ENCODE peak calls at places on chromosome 2, in ten cellular contexts. H is colonic mucosa, Y is endothelial cell, B is left ventricle myocardium inferior, K is uterus, O is prostate gland, T is heart left ventricle, U is testis, C is ovary, P is cardiac muscle cell. M is an unnamed sample.

GRCh38 chr2:168336786-168337388 is 89.5 kb upstream of the STK39 start:
- DNase-seq in H (peak; percentile 77), Y (no peak), B (no peak), K (no peak), O (peak; percentile 56), T (peak; percentile 29), U (peak; percentile 46), C (peak; percentile 21), P (no peak), M (no peak)

GRCh38 chr2:163428187-163428586 is 307.6 kb downstream of the FIGN start:
- DNase-seq in H (no peak), Y (no peak), B (no peak), K (no peak), O (no peak), T (no peak), U (no peak), C (no peak), P (no peak), M (no peak)

GRCh38 chr2:122866095-122866494 is 1110.6 kb downstream of the TSN start:
- DNase-seq in H (no peak), Y (no peak), B (no peak), K (no peak), O (no peak), T (no peak), U (no peak), C (no peak), P (no peak), M (no peak)

GRCh38 chr2:184554736-184555135 is 43.6 kb upstream of the ZNF804A start:
- DNase-seq in H (no peak), Y (no peak), B (no peak), K (no peak), O (no peak), T (no peak), U (no peak), C (no peak), P (no peak), M (no peak)

GRCh38 chr2:169895294-169895985 is 68.2 kb downstream of the UBR3 start:
- DNase-seq in H (no peak), Y (no peak), B (no peak), K (no peak), O (no peak), T (no peak), U (no peak), C (no peak), P (peak; percentile 39), M (no peak)

GRCh38 chr2:65129276-65129612 is 662 bp downstream of the RAB1A start:
- DNase-seq in H (peak; percentile 45), Y (no peak), B (no peak), K (no peak), O (no peak), T (no peak), U (peak; percentile 67), C (no peak), P (no peak), M (no peak)

GRCh38 chr2:161085041-161085598 is 75.1 kb upstream of the TANK start:
- DNase-seq in H (no peak), Y (no peak), B (no peak), K (no peak), O (no peak), T (no peak), U (no peak), C (no peak), P (no peak), M (no peak)

GRCh38 chr2:52676056-52676455 is 1091.5 kb upstream of the CHAC2 start:
- DNase-seq in H (no peak), Y (no peak), B (no peak), K (no peak), O (no peak), T (no peak), U (no peak), C (no peak), P (no peak), M (no peak)

GRCh38 chr2:217691920-217692666 is 310.7 kb downstream of the TNS1 start:
- DNase-seq in H (no peak), Y (no peak), B (peak; percentile 33), K (no peak), O (no peak), T (peak; percentile 50), U (peak; percentile 56), C (no peak), P (peak; percentile 25), M (no peak)

GRCh38 chr2:45668509-45668908 is 17.0 kb downstream of the PRKCE start:
- DNase-seq in H (no peak), Y (no peak), B (no peak), K (no peak), O (no peak), T (no peak), U (no peak), C (no peak), P (no peak), M (no peak)

DNA sequence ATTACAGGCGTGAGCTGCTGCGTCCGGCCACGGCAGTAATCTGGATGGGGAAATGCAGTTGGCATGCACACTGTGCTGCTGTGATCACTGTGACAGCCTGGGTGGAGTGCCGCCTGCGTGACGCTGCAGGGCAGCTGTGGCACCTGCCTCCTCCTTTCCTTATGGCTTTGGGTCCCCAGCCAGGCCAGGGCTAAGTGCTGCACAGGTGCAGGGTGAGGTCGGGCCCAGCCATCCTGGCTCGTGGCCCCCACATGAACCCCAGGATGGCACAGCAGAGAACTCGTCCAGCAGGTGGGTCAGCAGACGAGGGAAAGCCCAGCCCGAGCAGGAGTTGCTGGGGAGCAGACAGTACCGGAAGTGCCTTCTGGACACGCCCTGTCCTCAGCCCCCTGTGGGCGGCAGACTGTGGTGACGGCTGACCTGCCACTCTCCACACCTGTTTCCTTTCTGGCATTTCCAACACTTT is 17.1 kb downstream of the HS1BP3 start:
- DNase-seq in H (peak; percentile 74), Y (no peak), B (peak; percentile 36), K (no peak), O (peak; percentile 75), T (no peak), U (no peak), C (peak; percentile 36), P (no peak), M (no peak)
- TF ChIP-seq CTCF in H (peak; percentile 18), Y (peak; percentile 14), B (no peak), K (no peak), O (peak; percentile 49), T (no peak), U (no peak), C (no peak), P (no peak), M (no peak)

GRCh38 chr2:32627901-32628645 is at the start of gene TTC27:
- DNase-seq in H (peak; percentile 99), Y (peak; percentile 89), B (peak; percentile 95), K (peak; percentile 94), O (peak; percentile 95), T (peak; percentile 97), U (peak; percentile 98), C (peak; percentile 95), P (peak; percentile 97), M (peak; percentile 91)
- TF ChIP-seq CTCF in H (no peak), Y (peak; percentile 39), B (no peak), K (no peak), O (peak; percentile 38), T (no peak), U (peak; percentile 13), C (no peak), P (no peak), M (no peak)

GRCh38 chr2:238308177-238308576 is 12.1 kb upstream of the TRAF3IP1 start:
- DNase-seq in H (no peak), Y (no peak), B (no peak), K (no peak), O (no peak), T (no peak), U (no peak), C (no peak), P (no peak), M (no peak)
- TF ChIP-seq CTCF in H (no peak), Y (no peak), B (peak; percentile 40), K (no peak), O (no peak), T (peak; percentile 8), U (no peak), C (no peak), P (no peak), M (peak; percentile 32)

GRCh38 chr2:158756976-158757375 is 38.1 kb upstream of the DAPL1 start:
- DNase-seq in H (no peak), Y (no peak), B (no peak), K (no peak), O (no peak), T (no peak), U (no peak), C (no peak), P (no peak), M (no peak)

GRCh38 chr2:158756331-158756730 is 38.8 kb upstream of the DAPL1 start:
- DNase-seq in H (no peak), Y (no peak), B (no peak), K (no peak), O (no peak), T (no peak), U (no peak), C (no peak), P (no peak), M (no peak)

GRCh38 chr2:158754303-158754611 is 40.9 kb upstream of the DAPL1 start:
- DNase-seq in H (no peak), Y (no peak), B (no peak), K (no peak), O (no peak), T (no peak), U (no peak), C (no peak), P (no peak), M (no peak)

GRCh38 chr2:158755310-158755709 is 39.8 kb upstream of the DAPL1 start:
- DNase-seq in H (no peak), Y (no peak), B (no peak), K (no peak), O (no peak), T (no peak), U (no peak), C (no peak), P (no peak), M (no peak)

DNA sequence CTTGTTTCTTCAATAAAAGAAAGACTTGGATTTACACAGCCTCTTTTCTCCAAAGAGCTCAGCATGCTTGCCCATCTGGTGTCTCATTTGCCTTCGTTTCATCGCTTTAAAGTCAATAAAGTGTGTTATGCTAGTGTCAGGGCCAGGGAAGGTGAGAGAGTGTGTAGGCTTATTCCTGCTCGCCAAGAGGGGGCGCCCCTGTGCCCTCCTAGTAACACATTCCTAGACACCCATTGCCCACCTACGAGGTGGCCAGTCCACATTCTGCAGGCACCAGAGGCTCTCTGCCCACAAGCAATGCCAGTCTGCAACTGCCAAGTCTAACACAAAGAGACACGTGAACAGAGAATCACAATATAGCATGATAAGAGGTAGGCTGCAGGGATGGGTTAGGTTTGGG is 39.4 kb upstream of the DAPL1 start:
- DNase-seq in H (no peak), Y (peak; percentile 27), B (no peak), K (no peak), O (no peak), T (no peak), U (peak; percentile 27), C (no peak), P (no peak), M (no peak)
- TF ChIP-seq CTCF in H (peak; percentile 15), Y (peak; percentile 60), B (peak; percentile 14), K (no peak), O (no peak), T (no peak), U (no peak), C (no peak), P (peak; percentile 48), M (peak; percentile 46)

GRCh38 chr2:187658952-187659525 is 104.8 kb upstream of the TFPI start:
- DNase-seq in H (no peak), Y (peak; percentile 18), B (no peak), K (no peak), O (no peak), T (no peak), U (no peak), C (no peak), P (peak; percentile 39), M (no peak)
- TF ChIP-seq CTCF in H (no peak), Y (peak; percentile 42), B (peak; percentile 38), K (no peak), O (no peak), T (no peak), U (no peak), C (no peak), P (peak; percentile 41), M (peak; percentile 34)